ENCODE peak calls at places on chromosomes 11 and 22, in eight cellular contexts. Q is body of pancreas, X is A549, N is lung, T is ovary, R is HCT116, H is cardiac muscle cell, M is K562. V is an unnamed sample.

GRCh38 chr11:17988465-17988864 is 24.4 kb downstream of the SERGEF start:
- DNase-seq in T (no peak), Q (no peak), R (no peak), X (no peak), H (no peak), N (no peak), M (no peak), V (no peak)

GRCh38 chr22:24516301-24516737 is 21.2 kb downstream of the UPB1 start:
- DNase-seq in R (no peak), N (no peak), T (no peak), X (peak), Q (no peak), H (no peak), M (no peak), V (peak)

GRCh38 chr11:18369398-18369797 is 25.0 kb upstream of the LDHA start:
- DNase-seq in R (no peak), N (no peak), Q (no peak), H (no peak), M (no peak), T (no peak), X (no peak), V (no peak)

GRCh38 chr22:21762712-21763581 is 27.4 kb upstream of the YPEL1 start:
- DNase-seq in R (no peak), H (no peak), M (no peak), Q (no peak), T (no peak), X (no peak), N (no peak), V (no peak)

GRCh38 chr11:63933459-63933858 is 5.3 kb upstream of the NAA40 start:
- DNase-seq in X (no peak), Q (no peak), H (no peak), M (no peak), T (no peak), R (no peak), N (no peak), V (no peak)

GRCh38 chr11:118340437-118340836 is 2.1 kb downstream of the CD3D start:
- DNase-seq in X (no peak), R (no peak), N (no peak), H (no peak), M (no peak), Q (no peak), T (no peak), V (no peak)

GRCh38 chr22:20533879-20534265 is 26.5 kb downstream of the MED15 start:
- DNase-seq in H (no peak), X (no peak), R (no peak), M (no peak), T (no peak), Q (no peak), N (no peak), V (no peak)

GRCh38 chr11:2528301-2529050 is 83.7 kb downstream of the KCNQ1 start:
- DNase-seq in Q (peak), M (no peak), R (no peak), H (no peak), X (no peak), T (peak), N (no peak), V (no peak)

GRCh38 chr11:128890543-128891409 is at the start of gene KCNJ5:
- DNase-seq in H (peak), N (no peak), M (no peak), T (peak), R (no peak), Q (peak), X (peak), V (no peak)

GRCh38 chr22:20783844-20784723 is 10.2 kb downstream of the SERPIND1 start:
- DNase-seq in M (peak), Q (peak), X (peak), N (no peak), H (peak), R (peak), T (no peak), V (peak)

GRCh38 chr11:62923634-62924411 is 2.7 kb upstream of the CHRM1 start:
- DNase-seq in H (peak), Q (peak), T (no peak), R (no peak), M (no peak), X (no peak), N (no peak), V (no peak)

GRCh38 chr11:86671386-86672006 is 920 bp downstream of the ME3 start:
- DNase-seq in N (peak), R (no peak), X (peak), H (no peak), Q (peak), T (peak), M (no peak), V (no peak)

GRCh38 chr22:37214431-37215025 is 2.3 kb upstream of the SSTR3 start:
- DNase-seq in H (peak), N (no peak), Q (no peak), X (no peak), M (no peak), T (no peak), R (no peak), V (no peak)

GRCh38 chr11:24833598-24833997 is 336.7 kb downstream of the LUZP2 start:
- DNase-seq in M (no peak), H (no peak), Q (no peak), N (no peak), T (no peak), X (no peak), R (no peak), V (no peak)

GRCh38 chr11:31826530-31827438 is 15.7 kb upstream of the PAX6 start:
- DNase-seq in Q (no peak), M (no peak), T (no peak), R (no peak), N (no peak), X (no peak), H (no peak), V (no peak)

GRCh38 chr22:23264610-23265388 is 84.5 kb downstream of the BCR start:
- DNase-seq in N (no peak), Q (no peak), X (no peak), M (peak), T (peak), R (no peak), H (no peak), V (no peak)
- H3K27ac ChIP-seq in N (no peak), Q (peak), X (no peak), M (no peak), T (no peak), R (no peak), H (no peak), V (no peak)

GRCh38 chr11:61579398-61580291 is 1.2 kb downstream of the SYT7 start:
- DNase-seq in H (no peak), X (no peak), N (no peak), Q (no peak), M (no peak), T (no peak), R (no peak), V (no peak)
- TF ChIP-seq CTCF in H (no peak), X (no peak), N (no peak), Q (no peak), M (no peak), T (no peak), R (no peak), V (no peak)

DNA sequence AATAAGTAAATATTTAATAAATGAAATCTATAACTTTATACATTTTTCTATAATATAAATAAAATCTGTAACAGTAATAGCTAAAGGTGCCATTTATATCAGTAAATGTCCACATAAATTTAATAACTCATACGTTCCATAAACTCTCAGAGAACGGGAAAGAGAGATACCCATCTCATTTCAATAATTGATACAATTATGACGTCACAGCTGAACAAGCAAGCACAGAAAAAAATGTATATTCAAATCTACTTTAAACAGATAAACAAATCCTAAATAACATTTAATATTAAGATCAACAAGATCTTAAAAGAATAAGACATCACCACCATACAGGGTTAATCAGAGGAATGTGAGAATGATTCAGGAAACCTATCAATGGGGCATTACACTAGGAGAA is 1136.5 kb downstream of the TBC1D22A start:
- DNase-seq in M (no peak), T (no peak), H (no peak), Q (no peak), X (no peak), R (no peak), N (no peak), V (no peak)
- H3K4me3 ChIP-seq in M (no peak), T (no peak), H (no peak), Q (no peak), X (no peak), R (no peak), N (no peak), V (no peak)

GRCh38 chr11:70210516-70210915 is 7.4 kb downstream of the FADD start:
- DNase-seq in N (no peak), T (no peak), R (no peak), X (no peak), M (no peak), Q (no peak), H (no peak), V (no peak)
- H3K27ac ChIP-seq in N (no peak), T (no peak), R (no peak), X (no peak), M (no peak), Q (no peak), H (no peak), V (no peak)

GRCh38 chr11:61890536-61891330 is 612 bp downstream of the FADS3 start:
- DNase-seq in N (peak), X (peak), H (peak), R (no peak), M (peak), Q (peak), T (peak), V (no peak)
- TF ChIP-seq CTCF in N (no peak), X (no peak), H (no peak), R (no peak), M (peak), Q (peak), T (no peak), V (no peak)

DNA sequence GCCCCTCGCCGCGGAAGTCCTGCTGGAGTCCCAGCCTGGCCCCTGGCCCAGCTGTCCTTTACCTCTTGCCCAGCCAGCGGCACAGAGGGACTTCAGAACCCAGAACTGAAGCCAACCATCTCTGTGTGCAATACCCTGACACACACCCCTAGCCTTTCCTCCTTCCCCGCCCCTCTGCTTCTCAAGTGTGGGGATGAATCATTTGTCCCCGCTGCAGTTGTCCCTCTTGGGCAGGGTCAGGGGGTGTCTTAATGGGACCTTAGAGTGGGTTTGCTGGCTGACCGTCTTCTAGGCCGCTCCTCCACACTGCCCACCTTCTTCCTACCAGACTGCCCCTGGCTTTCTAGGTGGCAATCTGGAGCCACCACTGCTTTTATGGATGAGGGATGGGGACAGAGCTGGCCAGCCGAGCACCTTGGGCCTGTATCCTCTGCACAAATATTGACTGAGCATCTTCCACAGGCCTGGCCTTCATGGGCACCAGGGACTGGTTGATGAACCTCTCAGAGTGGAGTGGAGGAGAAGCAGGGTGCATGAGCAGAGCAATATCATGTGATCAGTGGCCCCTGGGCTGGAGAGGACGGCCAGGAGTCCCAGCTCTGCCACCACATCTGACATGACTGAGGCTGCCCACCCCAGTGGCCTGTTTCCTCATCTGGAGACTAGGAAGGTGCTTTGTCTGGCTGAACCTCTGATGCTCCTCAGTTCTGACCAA is 668 bp upstream of the CHST1 start:
- DNase-seq in Q (no peak), N (no peak), T (peak), H (no peak), M (no peak), R (no peak), X (peak), V (no peak)
- H3K4me3 ChIP-seq in Q (no peak), N (no peak), T (peak), H (peak), M (no peak), R (no peak), X (peak), V (no peak)